ENCODE peak calls at places on chromosomes 1 and 21, in four cellular contexts. D, F, N and V are unnamed samples.

GRCh38 chr1:67135354-67135753 is 584 bp upstream of the C1orf141 start:
- DNase-seq in N (no peak), D (peak; percentile 98), F (no peak), V (peak; percentile 26)

GRCh38 chr1:236451796-236452373 is 57.8 kb downstream of the EDARADD start:
- DNase-seq in N (peak; percentile 33), F (peak; percentile 45), D (peak; percentile 10), V (no peak)

GRCh38 chr1:34696230-34696629 is 58.6 kb upstream of the GJB5 start:
- DNase-seq in F (no peak), N (no peak), D (peak; percentile 12), V (no peak)

GRCh38 chr1:25642710-25643109 is 26.1 kb downstream of the MAN1C1 start:
- DNase-seq in D (peak; percentile 55), N (peak; percentile 78), F (peak; percentile 23), V (no peak)

GRCh38 chr21:17613242-17613676 is 558 bp upstream of the BTG3 start:
- DNase-seq in F (peak; percentile 13), D (peak; percentile 26), N (no peak), V (no peak)

GRCh38 chr21:41970751-41971653 is 17.2 kb upstream of the C2CD2 start:
- DNase-seq in F (no peak), D (no peak), N (no peak), V (no peak)

GRCh38 chr1:193190096-193190744 is 3.8 kb upstream of the B3GALT2 start:
- DNase-seq in F (no peak), N (no peak), D (peak; percentile 56), V (no peak)

GRCh38 chr1:74858136-74858535 is 125.2 kb downstream of the TYW3 start:
- DNase-seq in N (no peak), D (no peak), F (no peak), V (no peak)

GRCh38 chr1:73205294-73205973 is 923.1 kb upstream of the NEGR1 start:
- DNase-seq in F (peak; percentile 11), D (no peak), N (no peak), V (no peak)

GRCh38 chr21:33208534-33208933 is 21.2 kb upstream of the IFNAR2 start:
- DNase-seq in D (no peak), N (no peak), F (peak; percentile 48), V (no peak)

GRCh38 chr1:54081306-54082270 is 28.2 kb downstream of the TCEANC2 start:
- DNase-seq in F (peak; percentile 76), N (peak; percentile 58), D (peak; percentile 57), V (no peak)

GRCh38 chr1:218742478-218743260 is 397.5 kb downstream of the TGFB2 start:
- DNase-seq in D (no peak), F (no peak), N (no peak), V (no peak)

GRCh38 chr1:234610061-234610581 is at the start of gene IRF2BP2:
- DNase-seq in N (peak; percentile 83), F (peak; percentile 87), D (peak; percentile 86), V (no peak)